ENCODE peak calls at places on chromosomes 2 and 18, in eight cellular contexts. A is thyroid gland, L is gastrocnemius medialis, C is HepG2, Y is prostate gland, H is heart left ventricle, P is adrenal gland, R is Peyer's patch. J is an unnamed sample.

GRCh38 chr2:167869200-167869599 is 378.2 kb downstream of the STK39 start:
- DNase-seq in P (no peak), H (no peak), C (no peak), L (no peak), Y (no peak), A (no peak), R (no peak), J (no peak)

GRCh38 chr2:66405473-66405872 is 29.5 kb upstream of the MEIS1 start:
- DNase-seq in A (no peak), C (no peak), L (no peak), R (no peak), P (no peak), Y (no peak), H (no peak), J (no peak)

GRCh38 chr2:85551698-85552678 is 9.3 kb downstream of the GGCX start:
- DNase-seq in H (peak), Y (peak), C (peak), A (peak), P (peak), L (peak), R (peak), J (peak)

GRCh38 chr2:127961729-127962128 is 66.1 kb downstream of the SAP130 start:
- DNase-seq in L (no peak), R (no peak), A (no peak), H (peak), P (no peak), Y (no peak), C (no peak), J (no peak)

GRCh38 chr2:29650634-29651097 is 270.7 kb downstream of the ALK start:
- DNase-seq in A (no peak), C (no peak), L (no peak), R (no peak), P (no peak), Y (no peak), H (no peak), J (no peak)

GRCh38 chr2:201758229-201758628 is 22.5 kb downstream of the ALS2 start:
- DNase-seq in L (no peak), C (peak), H (no peak), P (no peak), R (no peak), Y (no peak), A (no peak), J (no peak)

GRCh38 chr18:500556-501405 is at the start of gene COLEC12:
- DNase-seq in Y (peak), L (no peak), P (no peak), A (no peak), R (no peak), C (no peak), H (peak), J (no peak)

GRCh38 chr2:50004667-50005066 is 850.4 kb upstream of the FSHR start:
- DNase-seq in R (no peak), C (no peak), A (no peak), Y (no peak), L (no peak), H (no peak), P (no peak), J (no peak)

GRCh38 chr2:225911019-225911418 is 511.5 kb downstream of the NYAP2 start:
- DNase-seq in A (no peak), R (no peak), C (no peak), L (no peak), Y (no peak), H (no peak), P (no peak), J (no peak)

GRCh38 chr2:188399159-188399558 is 107.5 kb downstream of the GULP1 start:
- DNase-seq in R (no peak), L (no peak), P (no peak), A (no peak), H (no peak), Y (no peak), C (no peak), J (no peak)

GRCh38 chr2:127511917-127512316 is 14.4 kb downstream of the IWS1 start:
- DNase-seq in A (no peak), L (no peak), P (no peak), Y (no peak), H (no peak), C (no peak), R (no peak), J (no peak)

GRCh38 chr2:11159574-11160170 is 4.4 kb downstream of the SLC66A3 start:
- DNase-seq in R (no peak), L (no peak), H (no peak), P (no peak), Y (no peak), A (no peak), C (no peak), J (no peak)

GRCh38 chr2:48107326-48107925 is 201.1 kb upstream of the FBXO11 start:
- DNase-seq in Y (no peak), A (no peak), R (no peak), P (peak), H (no peak), C (peak), L (no peak), J (no peak)

GRCh38 chr2:19228092-19228670 is 130.2 kb downstream of the OSR1 start:
- DNase-seq in A (no peak), C (peak), R (no peak), L (no peak), P (no peak), H (no peak), Y (no peak), J (no peak)

GRCh38 chr2:201070966-201071304 is 536 bp downstream of the HYCC2 start:
- DNase-seq in P (no peak), Y (no peak), H (no peak), A (no peak), R (no peak), L (no peak), C (peak), J (no peak)

GRCh38 chr18:1408331-1408835 is 503.7 kb downstream of the ADCYAP1 start:
- DNase-seq in A (no peak), H (no peak), Y (peak), P (no peak), L (no peak), R (no peak), C (no peak), J (no peak)

DNA sequence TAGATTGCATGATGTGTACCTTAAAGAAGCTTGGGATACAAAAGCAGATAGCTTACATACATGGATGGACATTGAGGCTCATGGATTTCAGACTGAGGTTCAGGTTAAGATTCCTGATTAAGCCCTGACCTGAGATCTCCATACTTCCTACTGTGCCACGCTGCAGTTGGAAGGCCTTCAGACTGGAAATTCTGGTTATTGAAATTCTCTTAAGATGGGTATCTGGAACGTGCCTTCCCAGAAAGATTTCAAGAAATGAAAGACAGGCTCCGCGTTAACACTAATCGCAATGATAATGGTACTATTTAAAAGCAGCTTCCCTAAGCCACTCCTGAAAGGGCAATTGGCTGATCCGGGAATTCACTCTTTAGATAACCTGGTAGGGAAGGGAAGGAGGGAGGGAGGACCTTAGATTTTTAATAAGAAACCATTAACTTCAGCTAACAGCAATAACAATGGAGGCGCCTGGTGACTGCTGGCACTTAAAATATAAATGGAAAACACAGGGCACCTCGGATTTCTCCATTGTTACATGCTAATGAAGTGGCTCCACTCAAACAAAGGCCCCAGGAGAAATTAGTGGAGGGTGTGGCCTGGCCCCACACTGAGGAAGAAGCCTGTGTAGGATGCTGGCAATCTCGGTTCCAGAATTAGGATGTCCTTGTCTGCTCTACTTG is 22.6 kb upstream of the MTA3 start:
- DNase-seq in A (no peak), Y (no peak), C (no peak), R (no peak), P (no peak), L (no peak), H (no peak), J (no peak)
- H3K4me3 ChIP-seq in A (no peak), Y (no peak), C (no peak), R (no peak), P (no peak), L (no peak), H (no peak), J (no peak)

GRCh38 chr2:44789971-44790721 is 151.4 kb upstream of the SIX3 start:
- DNase-seq in A (no peak), Y (no peak), H (no peak), C (no peak), P (no peak), L (no peak), R (no peak), J (peak)
- TF ChIP-seq POLR2A in A (no peak), Y (no peak), H (no peak), C (no peak), P (no peak), L (no peak), R (no peak), J (no peak)

DNA sequence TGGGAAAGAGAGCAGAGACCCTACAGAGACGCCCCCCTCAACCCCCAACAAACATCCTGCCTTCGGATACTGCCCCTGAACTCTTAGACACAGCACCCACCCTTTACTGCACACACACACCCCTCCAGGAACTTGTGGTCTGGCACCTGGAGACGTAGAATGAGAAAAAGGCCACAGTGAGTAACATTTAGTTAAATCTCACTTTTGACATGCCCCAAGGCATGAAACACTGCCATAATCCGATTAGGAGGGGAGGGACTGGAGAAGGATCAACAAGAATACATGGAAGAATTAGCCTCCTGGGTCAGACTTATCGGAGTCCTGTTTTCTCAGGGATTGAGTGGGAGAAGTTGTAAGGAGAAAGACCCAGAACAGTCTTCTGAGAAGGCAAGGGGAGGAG is 4.1 kb downstream of the CDK5R2 start:
- DNase-seq in C (no peak), L (no peak), H (no peak), R (no peak), Y (no peak), P (no peak), A (no peak), J (no peak)
- H3K4me3 ChIP-seq in C (no peak), L (no peak), H (no peak), R (no peak), Y (no peak), P (no peak), A (no peak), J (no peak)

DNA sequence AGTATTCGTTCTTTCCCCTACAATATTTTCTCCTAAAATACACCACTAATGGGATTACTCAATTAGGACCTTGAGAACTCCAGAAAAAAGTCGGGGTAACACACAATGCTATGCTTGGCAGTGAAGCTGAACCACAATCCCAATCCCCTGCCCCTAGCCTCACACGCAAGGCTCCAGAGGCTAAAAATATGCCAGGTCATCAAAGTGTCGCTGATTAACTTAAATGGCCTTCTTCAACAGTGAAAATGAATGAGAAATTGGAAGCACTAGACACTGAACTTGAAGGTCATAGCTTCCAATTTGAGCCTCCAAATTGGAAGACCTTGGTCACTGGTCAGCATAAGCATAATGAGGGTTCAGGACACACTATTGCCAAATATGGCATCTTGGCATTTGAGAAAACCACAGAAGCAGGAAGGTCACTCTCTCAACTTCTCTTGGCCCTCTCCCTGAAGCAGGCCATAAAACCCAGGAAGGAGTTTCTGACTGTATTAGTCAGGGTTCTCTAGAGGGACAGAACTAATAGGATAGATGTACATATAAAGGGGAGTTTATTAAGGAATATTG is 86.0 kb upstream of the SATB2 start:
- DNase-seq in L (no peak), R (no peak), Y (no peak), P (no peak), A (no peak), H (no peak), C (no peak), J (no peak)
- TF ChIP-seq POLR2A in L (no peak), R (no peak), Y (no peak), P (no peak), A (no peak), H (no peak), C (no peak), J (no peak)

DNA sequence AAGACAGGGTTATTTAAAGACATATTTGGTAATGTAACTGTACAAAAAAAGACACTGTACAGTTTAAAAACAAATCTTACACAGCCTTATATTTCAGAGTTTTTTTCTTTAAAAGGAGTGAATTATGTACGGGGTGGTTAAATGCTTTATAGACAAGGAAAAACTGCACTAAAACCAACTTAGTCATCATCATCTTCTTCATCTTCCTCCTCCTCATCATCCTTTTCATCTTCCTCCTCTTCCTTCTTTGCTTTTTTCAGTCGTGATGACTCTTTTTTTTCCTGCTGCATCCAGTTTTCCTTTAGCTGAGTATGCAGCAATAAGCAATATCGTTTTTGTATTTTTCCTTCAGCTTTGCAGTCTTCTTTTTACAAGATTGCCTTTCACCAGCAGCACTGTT is 14.6 kb upstream of the MBOAT2 start:
- DNase-seq in A (no peak), L (no peak), H (no peak), C (no peak), Y (no peak), P (no peak), R (no peak), J (no peak)
- H3K4me3 ChIP-seq in A (no peak), L (no peak), H (no peak), C (no peak), Y (no peak), P (no peak), R (no peak), J (no peak)

DNA sequence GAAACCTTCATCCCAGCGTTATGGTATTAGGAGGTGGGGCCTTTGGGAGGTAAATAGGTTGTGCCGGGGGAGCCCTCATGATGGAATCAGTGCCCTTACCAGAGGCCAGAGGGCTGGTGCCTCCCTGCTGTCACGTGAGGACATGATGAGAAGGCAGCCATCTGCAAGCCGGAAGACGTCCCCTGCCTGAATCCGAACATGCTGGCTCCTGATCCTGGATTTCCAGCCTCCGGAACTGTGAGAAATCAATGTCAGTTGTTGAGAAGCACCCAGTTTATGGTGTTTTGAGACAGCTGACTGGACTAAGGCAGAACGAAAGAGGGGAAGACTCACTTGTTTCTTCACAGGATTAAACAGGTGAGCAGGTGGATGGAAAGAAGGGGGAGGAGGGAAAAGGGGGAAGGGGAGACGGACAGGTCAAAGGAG is 13.0 kb upstream of the KLF11 start:
- DNase-seq in L (no peak), R (no peak), P (no peak), C (peak), Y (no peak), A (no peak), H (no peak), J (no peak)
- TF ChIP-seq POLR2A in L (no peak), R (no peak), P (no peak), C (no peak), Y (no peak), A (no peak), H (no peak), J (no peak)

DNA sequence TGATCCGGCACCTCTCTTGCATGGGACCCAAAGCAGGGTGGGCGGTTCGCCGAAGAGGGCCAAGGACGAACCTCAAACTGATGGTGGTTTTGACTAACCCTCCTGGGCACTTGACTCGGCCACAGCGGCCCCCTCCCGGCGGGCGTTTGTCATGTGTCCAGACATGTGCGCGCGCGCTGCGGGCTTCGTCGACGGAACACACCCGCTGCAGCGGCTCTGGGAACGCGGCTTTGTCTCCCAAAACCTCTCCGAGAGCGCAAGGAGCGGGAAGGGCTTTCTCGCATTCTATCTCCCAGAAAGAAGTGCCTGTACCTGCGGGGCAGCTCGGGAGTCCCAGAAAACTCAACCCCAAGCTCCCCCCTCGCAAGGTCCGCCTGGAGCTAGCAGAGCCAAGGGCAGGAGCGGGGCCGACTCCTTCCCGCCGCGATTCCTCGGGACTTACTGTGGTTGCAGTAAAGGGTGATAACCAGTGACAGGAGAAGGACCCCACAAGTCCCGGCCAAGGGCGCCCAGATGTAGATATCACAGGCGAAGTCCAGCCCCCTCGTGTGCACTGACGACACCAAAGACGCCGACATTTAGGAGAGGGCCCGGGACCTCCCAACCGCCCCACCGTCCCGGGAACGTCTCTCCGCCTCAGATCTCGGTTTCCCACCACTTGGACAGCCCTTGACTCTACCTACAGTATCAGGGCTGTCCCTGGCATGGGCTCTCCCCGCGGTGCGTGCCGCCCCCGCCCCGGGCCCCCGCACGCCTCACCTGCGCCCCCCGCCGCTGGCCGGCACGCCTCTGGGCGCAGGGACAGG is 1.6 kb downstream of the CD8A start:
- DNase-seq in H (no peak), R (no peak), L (no peak), P (no peak), Y (no peak), A (no peak), C (no peak), J (no peak)
- H3K4me3 ChIP-seq in H (peak), R (peak), L (peak), P (no peak), Y (no peak), A (peak), C (no peak), J (no peak)

GRCh38 chr2:46999857-47000678 is 84.5 kb upstream of the MCFD2 start:
- DNase-seq in C (no peak), L (no peak), H (peak), P (peak), R (no peak), Y (no peak), A (peak), J (no peak)

GRCh38 chr2:47002480-47003381 is 87.1 kb upstream of the MCFD2 start:
- DNase-seq in A (peak), P (peak), R (no peak), Y (no peak), H (peak), C (no peak), L (peak), J (no peak)

GRCh38 chr2:47002031-47002430 is 86.4 kb upstream of the MCFD2 start:
- DNase-seq in A (no peak), L (no peak), Y (no peak), H (no peak), R (no peak), C (no peak), P (no peak), J (no peak)

GRCh38 chr2:46999084-46999483 is 83.5 kb upstream of the MCFD2 start:
- DNase-seq in A (no peak), L (no peak), C (no peak), H (no peak), Y (no peak), R (no peak), P (no peak), J (no peak)

DNA sequence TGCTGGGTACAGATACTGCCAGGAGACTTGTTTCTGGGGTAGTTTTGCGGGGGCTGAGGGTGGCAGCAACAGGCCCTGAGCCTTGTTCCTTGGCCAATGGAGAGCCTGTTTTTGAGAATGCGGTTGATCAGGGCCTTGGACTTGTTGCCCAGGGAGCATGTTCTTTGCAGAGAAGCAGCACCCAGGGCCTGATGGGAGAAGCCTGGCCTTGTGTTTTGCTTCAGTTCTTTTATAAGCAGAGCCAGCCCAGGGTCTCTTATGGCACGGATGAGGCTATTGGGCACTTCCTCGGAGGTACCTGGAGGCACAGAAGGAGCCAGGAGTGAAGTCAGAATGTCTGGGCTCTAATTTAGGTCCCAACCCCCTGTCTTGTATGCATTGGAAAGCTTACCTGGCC is 85.1 kb upstream of the MCFD2 start:
- DNase-seq in A (peak), R (no peak), H (no peak), Y (no peak), P (no peak), C (no peak), L (no peak), J (no peak)
- TF ChIP-seq POLR2A in A (no peak), R (no peak), H (no peak), Y (no peak), P (no peak), C (no peak), L (no peak), J (no peak)

GRCh38 chr2:44171018-44171417 is 2.3 kb downstream of the PPM1B start:
- DNase-seq in C (peak), R (no peak), P (no peak), H (no peak), L (no peak), A (no peak), Y (no peak), J (no peak)
- H3K4me3 ChIP-seq in C (peak), R (no peak), P (no peak), H (peak), L (peak), A (no peak), Y (peak), J (no peak)

J was measured in lower leg skin.